ENCODE peak calls at places on chromosomes 1 and 21, in six cellular contexts. F, A, L, J, S and Y are unnamed samples.

GRCh38 chr1:3546048-3546384 is 65.3 kb downstream of the MEGF6 start:
- DNase-seq in F (no peak), A (no peak), L (no peak), J (no peak), S (no peak), Y (no peak)

GRCh38 chr1:53639251-53639721 is 99.7 kb downstream of the GLIS1 start:
- DNase-seq in F (peak; percentile 65), A (no peak), L (no peak), J (peak; percentile 22), S (no peak), Y (no peak)

GRCh38 chr21:41112740-41113692 is 54.9 kb upstream of the BACE2 start:
- DNase-seq in F (no peak), A (peak; percentile 17), L (peak; percentile 57), J (peak; percentile 11), S (no peak), Y (peak; percentile 95)

GRCh38 chr21:46459024-46459355 is 299 bp downstream of the DIP2A start:
- DNase-seq in F (no peak), A (no peak), L (no peak), J (no peak), S (no peak), Y (no peak)

GRCh38 chr1:24586119-24586518 is 30.2 kb downstream of the NCMAP start:
- DNase-seq in F (no peak), A (no peak), L (no peak), J (no peak), S (no peak), Y (no peak)

GRCh38 chr1:89821322-89822108 is 683 bp downstream of the LRRC8D start:
- DNase-seq in F (no peak), A (peak; percentile 61), L (peak; percentile 40), J (peak; percentile 84), S (peak; percentile 53), Y (peak; percentile 79)

GRCh38 chr1:170657275-170657853 is 6.6 kb upstream of the PRRX1 start:
- DNase-seq in F (no peak), A (no peak), L (no peak), J (peak; percentile 42), S (no peak), Y (no peak)

GRCh38 chr1:27377760-27378495 is 3.3 kb upstream of the FCN3 start:
- DNase-seq in F (no peak), A (no peak), L (no peak), J (no peak), S (no peak), Y (no peak)

GRCh38 chr1:10980094-10980577 is 32.3 kb upstream of the TARDBP start:
- DNase-seq in F (peak; percentile 34), A (no peak), L (peak; percentile 74), J (peak; percentile 99), S (peak; percentile 90), Y (peak; percentile 88)

GRCh38 chr1:15656464-15656863 is 27.7 kb upstream of the PLEKHM2 start:
- DNase-seq in F (no peak), A (no peak), L (no peak), J (no peak), S (no peak), Y (no peak)

GRCh38 chr1:22776051-22776611 is 65.5 kb downstream of the EPHB2 start:
- DNase-seq in F (no peak), A (no peak), L (no peak), J (no peak), S (no peak), Y (no peak)

GRCh38 chr1:110174961-110175360 is 24.7 kb downstream of the SLC6A17 start:
- DNase-seq in F (no peak), A (no peak), L (no peak), J (no peak), S (no peak), Y (no peak)

GRCh38 chr1:90190523-90190922 is 195.6 kb downstream of the ZNF326 start:
- DNase-seq in F (no peak), A (no peak), L (no peak), J (no peak), S (no peak), Y (no peak)